ENCODE peak calls at places on chromosome 13, in five cellular contexts. D is GM23338, H is K562, S is breast epithelium, E is HCT116. U is an unnamed sample.

GRCh38 chr13:99385940-99386339 is 78.7 kb upstream of the GPR183 start:
- DNase-seq in D (no peak), S (no peak), E (no peak), H (no peak), U (no peak)

GRCh38 chr13:46334008-46334407 is 53.0 kb downstream of the RUBCNL start:
- DNase-seq in H (no peak), S (no peak), E (no peak), D (no peak), U (no peak)

GRCh38 chr13:27730191-27730590 is 62.1 kb upstream of the GSX1 start:
- DNase-seq in E (no peak), D (no peak), H (no peak), S (no peak), U (no peak)

GRCh38 chr13:49643003-49643651 is 14.8 kb downstream of the ARL11 start:
- DNase-seq in H (no peak), S (no peak), E (no peak), D (no peak), U (no peak)

GRCh38 chr13:95605426-95606125 is 38.9 kb downstream of the DZIP1 start:
- DNase-seq in S (no peak), E (no peak), D (no peak), H (no peak), U (no peak)

GRCh38 chr13:113207890-113208423 is 512 bp downstream of the PCID2 start:
- DNase-seq in D (peak; percentile 70), S (no peak), H (peak; percentile 45), E (no peak), U (no peak)

GRCh38 chr13:44465318-44465717 is 91.7 kb downstream of the SERP2 start:
- DNase-seq in H (no peak), E (no peak), D (no peak), S (no peak), U (no peak)

GRCh38 chr13:48902421-48902820 is 73.3 kb upstream of the FNDC3A start:
- DNase-seq in H (no peak), S (no peak), D (peak; percentile 50), E (no peak), U (peak; percentile 54)

GRCh38 chr13:113997845-113998751 is 24.2 kb upstream of the C13orf46 start:
- DNase-seq in D (no peak), E (no peak), S (no peak), H (no peak), U (no peak)

GRCh38 chr13:51249767-51250741 is 27.9 kb downstream of the FAM124A start:
- DNase-seq in H (no peak), E (peak; percentile 4), D (peak; percentile 44), S (no peak), U (no peak)

GRCh38 chr13:66154981-66155380 is 1075.2 kb downstream of the PCDH9 start:
- DNase-seq in H (no peak), E (no peak), D (no peak), S (no peak), U (no peak)

GRCh38 chr13:64591981-64592380 is 2638.2 kb downstream of the PCDH9 start:
- DNase-seq in S (no peak), E (no peak), H (no peak), D (no peak), U (no peak)

GRCh38 chr13:49828452-49828851 is 36.0 kb upstream of the KPNA3 start:
- DNase-seq in H (no peak), S (no peak), D (peak; percentile 11), E (no peak), U (peak; percentile 81)

GRCh38 chr13:29758591-29759114 is 91.8 kb downstream of the UBL3 start:
- DNase-seq in H (peak; percentile 13), S (no peak), E (no peak), D (no peak), U (peak; percentile 99)

GRCh38 chr13:54709546-54709945 is 1680.9 kb downstream of the OLFM4 start:
- DNase-seq in D (no peak), S (no peak), E (no peak), H (no peak), U (no peak)

GRCh38 chr13:100394005-100394695 is 194.4 kb downstream of the GGACT start:
- DNase-seq in S (no peak), H (peak; percentile 20), E (peak; percentile 86), D (no peak), U (no peak)

GRCh38 chr13:100389617-100390016 is 199.0 kb downstream of the GGACT start:
- DNase-seq in S (no peak), H (no peak), D (no peak), E (no peak), U (no peak)

GRCh38 chr13:100396771-100397170 is 191.8 kb downstream of the GGACT start:
- DNase-seq in D (peak; percentile 75), E (no peak), S (no peak), H (no peak), U (no peak)

GRCh38 chr13:100395698-100396373 is 192.8 kb downstream of the GGACT start:
- DNase-seq in H (no peak), E (no peak), S (no peak), D (no peak), U (no peak)

DNA sequence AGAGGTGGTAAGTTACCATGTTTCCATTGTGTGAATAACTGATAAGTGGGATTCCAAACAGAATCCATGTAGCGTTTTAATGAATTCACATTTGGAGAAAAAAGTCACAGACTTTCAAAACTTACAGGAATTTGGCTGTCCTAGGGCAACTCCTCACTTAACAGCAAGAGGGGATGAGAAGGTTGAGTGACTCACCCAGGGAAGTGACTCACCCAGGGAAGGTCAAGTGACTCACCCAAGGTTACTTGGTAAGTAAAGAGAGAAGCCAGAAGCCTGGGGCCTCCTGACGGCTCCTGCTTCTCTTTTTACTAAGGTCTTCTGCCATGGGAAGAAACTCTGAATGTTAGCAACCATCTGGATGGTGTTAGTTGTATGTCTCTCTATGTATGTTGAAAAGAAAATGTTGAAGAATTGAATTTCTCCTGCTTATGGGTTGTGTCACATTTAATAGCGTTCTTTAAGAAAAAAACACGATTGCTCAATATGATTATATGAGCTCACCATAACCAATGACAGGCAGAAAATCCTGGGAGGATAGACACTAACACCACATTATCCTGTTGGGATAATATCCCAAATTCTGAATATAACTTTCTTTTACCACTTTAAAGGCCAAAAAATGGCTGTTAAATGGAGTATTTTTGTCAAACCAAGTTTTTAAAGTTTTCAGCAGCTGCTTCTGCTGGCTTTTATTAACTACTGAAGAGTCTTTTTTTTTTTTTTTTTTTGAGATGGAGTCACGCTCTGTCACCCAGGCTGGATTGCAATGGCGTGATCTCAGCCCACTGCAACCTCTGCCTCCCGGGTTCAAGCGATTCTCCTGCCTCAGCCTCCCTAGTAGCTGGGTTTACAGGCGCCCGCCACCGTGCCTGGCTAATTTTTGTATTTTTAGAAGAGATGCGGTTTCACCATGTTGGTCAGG is 195.6 kb downstream of the GGACT start:
- DNase-seq in E (peak; percentile 98), S (no peak), H (peak; percentile 92), D (peak; percentile 67), U (peak; percentile 84)
- TF ChIP-seq POLR2AphosphoS5 in E (peak; percentile 73), S (peak; percentile 29), H (no peak), D (no peak), U (no peak)

GRCh38 chr13:79745141-79745540 is 264.2 kb downstream of the NDFIP2 start:
- DNase-seq in E (no peak), D (no peak), H (no peak), S (no peak), U (no peak)

GRCh38 chr13:79741006-79741405 is 260.1 kb downstream of the NDFIP2 start:
- DNase-seq in D (no peak), H (no peak), E (no peak), S (no peak), U (no peak)

DNA sequence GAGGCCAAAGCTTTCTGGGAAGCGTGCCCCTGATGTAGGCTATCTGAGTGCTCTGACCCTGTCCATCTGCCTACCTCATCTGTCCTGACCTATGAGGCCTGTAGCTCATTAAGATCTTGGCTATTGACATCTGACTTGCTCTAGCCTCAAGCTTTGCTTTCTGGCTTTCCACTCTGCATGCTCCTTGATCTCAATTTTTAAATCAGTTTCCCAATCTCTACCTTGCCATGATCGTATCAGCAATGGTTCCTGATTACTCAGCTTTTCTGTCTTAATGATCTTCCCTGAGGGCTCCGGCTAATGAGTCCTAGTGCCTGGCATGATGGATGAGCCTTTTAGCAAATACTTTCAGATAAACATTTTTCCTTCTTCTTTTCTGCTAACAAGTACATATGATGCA is 262.0 kb downstream of the NDFIP2 start:
- DNase-seq in S (no peak), H (no peak), D (no peak), E (no peak), U (no peak)
- TF ChIP-seq POLR2AphosphoS5 in S (no peak), H (no peak), D (no peak), E (no peak), U (no peak)

GRCh38 chr13:31681133-31681532 is 58.2 kb upstream of the RXFP2 start:
- DNase-seq in S (no peak), D (no peak), E (no peak), H (no peak), U (no peak)

GRCh38 chr13:31674056-31674455 is 65.3 kb upstream of the RXFP2 start:
- DNase-seq in H (no peak), E (no peak), S (no peak), D (no peak), U (no peak)

GRCh38 chr13:31670831-31671617 is 68.3 kb upstream of the RXFP2 start:
- DNase-seq in D (no peak), S (no peak), E (no peak), H (no peak), U (no peak)

DNA sequence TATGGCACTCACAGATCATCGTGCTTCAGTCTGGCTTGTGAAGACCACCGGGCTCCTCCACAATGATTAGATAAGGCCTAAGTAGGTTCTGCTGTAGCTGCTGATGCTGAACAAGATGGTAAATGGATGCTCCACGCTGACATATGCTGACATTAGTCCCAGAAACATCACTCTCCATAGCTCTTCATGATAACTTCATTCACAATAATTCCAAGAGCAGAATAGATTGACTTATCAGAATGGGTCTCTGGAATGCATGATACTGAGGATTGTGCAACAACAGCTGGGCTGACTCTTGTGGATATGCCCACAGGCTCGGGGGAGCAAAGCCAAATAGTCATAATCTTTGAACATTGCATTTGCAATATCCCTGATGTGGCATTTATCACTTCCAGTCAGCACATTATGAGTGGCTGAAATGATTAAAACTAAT is 63.8 kb upstream of the RXFP2 start:
- DNase-seq in S (no peak), E (no peak), D (no peak), H (no peak), U (no peak)
- TF ChIP-seq POLR2AphosphoS5 in S (no peak), E (no peak), D (no peak), H (no peak), U (no peak)

GRCh38 chr13:38686635-38687245 is at the start of gene FREM2:
- DNase-seq in H (no peak), S (no peak), E (no peak), D (peak; percentile 98), U (no peak)
- TF ChIP-seq POLR2AphosphoS5 in H (no peak), S (no peak), E (no peak), D (peak; percentile 81), U (no peak)

DNA sequence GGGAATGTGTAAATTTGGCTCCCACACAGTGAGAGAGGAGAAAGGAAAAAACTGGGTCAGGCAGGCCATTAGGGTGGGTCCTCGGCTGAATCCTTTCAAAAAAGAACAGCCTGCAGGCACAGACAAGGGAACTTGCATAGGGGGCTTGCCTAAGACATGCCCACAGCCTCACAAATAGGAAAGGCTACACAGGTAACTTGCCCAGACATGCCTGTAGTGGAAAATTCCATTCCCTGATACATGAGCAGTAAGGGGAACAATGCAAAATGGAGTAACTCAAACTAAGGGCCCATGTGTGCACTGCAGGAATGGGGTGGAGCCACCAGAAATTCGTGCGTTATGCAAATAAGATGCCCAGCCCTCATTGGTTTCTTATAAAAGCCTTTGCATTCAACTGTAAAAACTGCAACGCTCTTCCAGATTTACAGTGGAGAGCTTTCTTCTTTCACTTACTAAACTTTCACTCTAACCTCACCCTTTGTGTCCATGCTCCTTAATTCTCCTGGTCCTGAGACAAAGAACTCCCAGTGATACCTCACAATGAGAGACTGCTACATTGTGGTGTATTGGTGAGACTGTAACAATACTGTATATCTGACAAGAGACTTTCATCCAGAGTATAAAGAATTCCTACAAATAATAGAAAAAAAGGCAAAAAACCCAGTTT is 59.5 kb upstream of the SLITRK1 start:
- DNase-seq in D (peak; percentile 39), E (no peak), H (no peak), S (no peak), U (no peak)
- TF ChIP-seq POLR2AphosphoS5 in D (no peak), E (no peak), H (no peak), S (no peak), U (no peak)

U was measured in HL-60.